ENCODE peak calls at places on chromosomes 1 and 21, in seven cellular contexts. C, I, Y, Z, D, S and F are unnamed samples.

GRCh38 chr1:205669341-205670142 is 10.8 kb downstream of the SLC45A3 start:
- DNase-seq in C (no peak), I (no peak), Y (no peak), Z (no peak), D (no peak), S (no peak), F (no peak)

GRCh38 chr21:38925923-38926322 is 120.2 kb downstream of the ETS2 start:
- DNase-seq in C (no peak), I (no peak), Y (no peak), Z (no peak), D (no peak), S (no peak), F (no peak)

GRCh38 chr1:38013027-38013588 is 574 bp downstream of the UTP11 start:
- DNase-seq in C (no peak), I (peak; percentile 100), Y (no peak), Z (no peak), D (no peak), S (no peak), F (no peak)

GRCh38 chr1:245411245-245411644 is 256.5 kb downstream of the KIF26B start:
- DNase-seq in C (no peak), I (no peak), Y (no peak), Z (no peak), D (no peak), S (no peak), F (no peak)

GRCh38 chr1:25504706-25505560 is 38.5 kb upstream of the LDLRAP1 start:
- DNase-seq in C (no peak), I (no peak), Y (no peak), Z (no peak), D (no peak), S (no peak), F (no peak)

GRCh38 chr1:115507256-115507589 is 134.5 kb upstream of the VANGL1 start:
- DNase-seq in C (no peak), I (peak; percentile 3), Y (no peak), Z (no peak), D (no peak), S (no peak), F (no peak)

GRCh38 chr1:40257313-40257687 is 736 bp upstream of the ZMPSTE24 start:
- DNase-seq in C (no peak), I (peak; percentile 97), Y (no peak), Z (no peak), D (no peak), S (peak; percentile 6), F (no peak)

GRCh38 chr1:234955107-234955731 is 173.4 kb downstream of the TOMM20 start:
- DNase-seq in C (no peak), I (peak; percentile 50), Y (peak; percentile 77), Z (no peak), D (peak; percentile 49), S (no peak), F (no peak)

GRCh38 chr1:179141592-179142244 is 59.8 kb downstream of the TOR3A start:
- DNase-seq in C (no peak), I (no peak), Y (no peak), Z (no peak), D (no peak), S (no peak), F (no peak)

GRCh38 chr1:166383635-166384346 is 217.0 kb upstream of the FAM78B start:
- DNase-seq in C (no peak), I (no peak), Y (no peak), Z (no peak), D (no peak), S (no peak), F (no peak)

GRCh38 chr1:85692730-85693314 is 15.4 kb downstream of the ZNHIT6 start:
- DNase-seq in C (no peak), I (peak; percentile 16), Y (no peak), Z (no peak), D (no peak), S (no peak), F (no peak)

GRCh38 chr1:226763741-226764264 is 24.7 kb upstream of the ITPKB start:
- DNase-seq in C (no peak), I (no peak), Y (no peak), Z (no peak), D (no peak), S (no peak), F (no peak)

GRCh38 chr1:89198081-89198480 is 661 bp downstream of the GBP4 start:
- DNase-seq in C (no peak), I (no peak), Y (no peak), Z (no peak), D (no peak), S (no peak), F (no peak)

GRCh38 chr1:197663178-197663953 is 111.9 kb downstream of the DENND1B start:
- DNase-seq in C (no peak), I (no peak), Y (no peak), Z (no peak), D (no peak), S (no peak), F (no peak)

GRCh38 chr1:10510520-10511493 is 36.1 kb downstream of the PEX14 start:
- DNase-seq in C (peak; percentile 47), I (peak; percentile 85), Y (no peak), Z (peak; percentile 69), D (no peak), S (peak; percentile 24), F (peak; percentile 72)

GRCh38 chr1:205970486-205970885 is 27.2 kb upstream of the SLC26A9 start:
- DNase-seq in C (no peak), I (no peak), Y (no peak), Z (no peak), D (no peak), S (no peak), F (no peak)

GRCh38 chr1:234205966-234206365 is 167.3 kb upstream of the COA6 start:
- DNase-seq in C (no peak), I (no peak), Y (no peak), Z (no peak), D (no peak), S (no peak), F (no peak)

GRCh38 chr1:119532324-119532910 is 25.4 kb downstream of the HSD3B1 start:
- DNase-seq in C (no peak), I (no peak), Y (no peak), Z (no peak), D (no peak), S (no peak), F (no peak)

GRCh38 chr1:91018006-91018405 is 3.8 kb downstream of the ZNF644 start:
- DNase-seq in C (no peak), I (peak; percentile 45), Y (no peak), Z (no peak), D (no peak), S (peak; percentile 9), F (no peak)

GRCh38 chr1:53584446-53585102 is 125.4 kb downstream of the DMRTB1 start:
- DNase-seq in C (no peak), I (no peak), Y (peak; percentile 6), Z (no peak), D (no peak), S (no peak), F (no peak)

GRCh38 chr1:49864597-49864996 is 159.2 kb downstream of the AGBL4 start:
- DNase-seq in C (no peak), I (no peak), Y (no peak), Z (no peak), D (no peak), S (no peak), F (no peak)

GRCh38 chr1:171219751-171220385 is 28.4 kb upstream of the FMO1 start:
- DNase-seq in C (no peak), I (no peak), Y (no peak), Z (no peak), D (no peak), S (no peak), F (no peak)

GRCh38 chr1:86429122-86429725 is 5.3 kb downstream of the CLCA2 start:
- DNase-seq in C (no peak), I (no peak), Y (no peak), Z (no peak), D (no peak), S (no peak), F (no peak)